ENCODE peak calls at places on chromosomes 4 and X, in seven cellular contexts. N, F, W, Y, X, E and O are unnamed samples.

GRCh38 chrX:70479197-70479969 is 34.7 kb downstream of the DLG3 start:
- DNase-seq in W (peak), N (no peak), E (no peak), X (peak), F (peak), Y (peak), O (no peak)

GRCh38 chr4:125321709-125322362 is 7.1 kb downstream of the FAT4 start:
- DNase-seq in W (peak), F (no peak), Y (no peak), E (no peak), X (no peak), N (no peak), O (no peak)

GRCh38 chr4:159206427-159206871 is 103.6 kb downstream of the RAPGEF2 start:
- DNase-seq in F (no peak), Y (no peak), X (no peak), W (no peak), N (no peak), E (no peak), O (no peak)

GRCh38 chr4:79613269-79613995 is 205.4 kb upstream of the GK2 start:
- DNase-seq in Y (no peak), W (no peak), N (no peak), E (no peak), X (no peak), F (no peak), O (no peak)

GRCh38 chrX:46693149-46693548 is 65.8 kb downstream of the SLC9A7 start:
- DNase-seq in E (no peak), N (no peak), W (no peak), F (no peak), Y (no peak), X (no peak), O (no peak)

GRCh38 chrX:68429216-68429615 is 4.1 kb downstream of the OPHN1 start:
- DNase-seq in W (peak), Y (peak), E (no peak), N (no peak), F (no peak), X (no peak), O (no peak)

GRCh38 chrX:9153299-9153698 is 119.4 kb upstream of the FAM9B start:
- DNase-seq in E (no peak), N (no peak), Y (peak), F (no peak), X (no peak), W (peak), O (no peak)

GRCh38 chr4:87073570-87074470 is 139.0 kb downstream of the AFF1 start:
- DNase-seq in Y (no peak), N (peak), F (no peak), E (no peak), X (no peak), W (no peak), O (no peak)

GRCh38 chrX:133444952-133445831 is 29.9 kb upstream of the GPC4 start:
- DNase-seq in E (no peak), X (no peak), Y (peak), F (peak), N (no peak), W (peak), O (no peak)

GRCh38 chrX:71542411-71542810 is 9.5 kb downstream of the OGT start:
- DNase-seq in N (no peak), F (peak), Y (no peak), W (peak), X (no peak), E (no peak), O (no peak)

GRCh38 chr4:74098628-74098995 is 383 bp downstream of the CXCL2 start:
- DNase-seq in F (peak), E (no peak), W (no peak), Y (no peak), N (no peak), X (no peak), O (no peak)

GRCh38 chr4:146643812-146644401 is 5.2 kb downstream of the POU4F2 start:
- DNase-seq in X (no peak), N (no peak), Y (peak), F (peak), W (peak), E (no peak), O (peak)

GRCh38 chrX:81354954-81355353 is 153.1 kb downstream of the SH3BGRL start:
- DNase-seq in X (no peak), F (no peak), N (no peak), W (no peak), Y (no peak), E (no peak), O (no peak)

GRCh38 chrX:72050011-72050410 is 81.7 kb downstream of the RTL5 start:
- DNase-seq in W (peak), Y (no peak), N (no peak), X (no peak), F (no peak), E (no peak), O (no peak)

GRCh38 chr4:53680588-53680987 is 89.3 kb upstream of the LNX1 start:
- DNase-seq in Y (no peak), N (no peak), X (no peak), F (no peak), E (no peak), W (no peak), O (no peak)

GRCh38 chr4:159823743-159824142 is 720.9 kb downstream of the RAPGEF2 start:
- DNase-seq in F (no peak), W (no peak), N (no peak), X (peak), E (no peak), Y (peak), O (peak)